ENCODE peak calls at places on chromosome 7, in seven cellular contexts. U is foreskin fibroblast, A is cardiac muscle cell, S is lower lobe of right lung, M is upper lobe of right lung, H is AG04450, B is fibroblast of mammary gland. K is an unnamed sample.

GRCh38 chr7:3245077-3245476 is 56.0 kb upstream of the SDK1 start:
- DNase-seq in A (no peak), U (peak), H (no peak), S (no peak), B (peak), M (no peak), K (no peak)

GRCh38 chr7:4255336-4255735 is 426.8 kb upstream of the FOXK1 start:
- DNase-seq in S (no peak), A (no peak), M (no peak), U (no peak), H (no peak), B (no peak), K (no peak)

GRCh38 chr7:106313966-106314365 is 29.2 kb upstream of the NAMPT start:
- DNase-seq in H (no peak), M (no peak), U (no peak), A (no peak), B (no peak), S (no peak), K (no peak)

GRCh38 chr7:64515330-64515729 is 47.5 kb downstream of the ZNF680 start:
- DNase-seq in M (no peak), U (no peak), A (no peak), B (no peak), H (no peak), S (no peak), K (no peak)

GRCh38 chr7:157813741-157814661 is 477.2 kb downstream of the DNAJB6 start:
- DNase-seq in H (no peak), M (peak), S (peak), B (no peak), A (no peak), U (no peak), K (peak)

GRCh38 chr7:6193734-6194133 is 78.7 kb downstream of the CYTH3 start:
- DNase-seq in B (no peak), U (no peak), A (no peak), S (no peak), H (no peak), M (no peak), K (no peak)

GRCh38 chr7:29053105-29053872 is 93.0 kb downstream of the CPVL start:
- DNase-seq in S (no peak), A (no peak), H (no peak), B (no peak), M (no peak), U (no peak), K (no peak)

GRCh38 chr7:138814806-138815332 is 16.9 kb upstream of the ATP6V0A4 start:
- DNase-seq in U (no peak), H (no peak), M (no peak), A (no peak), S (no peak), B (no peak), K (no peak)

GRCh38 chr7:116832692-116833091 is 29.7 kb upstream of the CAPZA2 start:
- DNase-seq in S (no peak), M (no peak), B (no peak), H (no peak), A (no peak), U (no peak), K (no peak)

GRCh38 chr7:138980575-138981285 is 459 bp downstream of the KIAA1549 start:
- DNase-seq in U (no peak), B (no peak), A (no peak), H (no peak), M (no peak), S (peak), K (no peak)

GRCh38 chr7:158345731-158346130 is 241.9 kb downstream of the PTPRN2 start:
- DNase-seq in H (no peak), M (no peak), A (no peak), S (no peak), U (no peak), B (no peak), K (no peak)

GRCh38 chr7:13442226-13442625 is 547.2 kb downstream of the ETV1 start:
- DNase-seq in S (no peak), A (no peak), U (peak), H (no peak), M (no peak), B (peak), K (no peak)

GRCh38 chr7:75993689-75994387 is 557 bp downstream of the TMEM120A start:
- DNase-seq in S (peak), A (peak), B (peak), U (peak), M (peak), H (no peak), K (peak)

GRCh38 chr7:18927134-18927533 is 190.3 kb downstream of the TWIST1 start:
- DNase-seq in M (no peak), A (no peak), H (peak), B (peak), S (no peak), U (peak), K (no peak)

GRCh38 chr7:151181011-151181431 is 6.0 kb downstream of the ASB10 start:
- DNase-seq in B (no peak), H (no peak), U (no peak), M (peak), A (no peak), S (no peak), K (no peak)

GRCh38 chr7:55336540-55336939 is 28.6 kb upstream of the LANCL2 start:
- DNase-seq in S (no peak), M (no peak), H (no peak), U (no peak), A (no peak), B (no peak), K (no peak)

GRCh38 chr7:22586806-22587180 is 86.8 kb upstream of the STEAP1B start:
- DNase-seq in H (no peak), U (peak), A (peak), M (no peak), S (no peak), B (peak), K (no peak)

GRCh38 chr7:50953820-50954219 is 171.1 kb upstream of the GRB10 start:
- DNase-seq in A (no peak), B (peak), H (no peak), M (no peak), U (peak), S (no peak), K (no peak)

GRCh38 chr7:150448789-150449147 is 1.7 kb upstream of the GIMAP8 start:
- DNase-seq in A (peak), M (peak), B (peak), S (peak), H (no peak), U (peak), K (no peak)

GRCh38 chr7:40586197-40586596 is 451.4 kb downstream of the SUGCT start:
- DNase-seq in S (no peak), B (peak), M (no peak), H (no peak), A (no peak), U (peak), K (no peak)

GRCh38 chr7:140260767-140261486 is 84.1 kb upstream of the KDM7A start:
- DNase-seq in B (no peak), S (no peak), M (no peak), U (no peak), A (no peak), H (no peak), K (no peak)

GRCh38 chr7:76048668-76048988 is 722 bp downstream of the MDH2 start:
- DNase-seq in U (no peak), A (peak), M (peak), B (no peak), H (no peak), S (peak), K (no peak)

GRCh38 chr7:5528071-5528814 is 104.6 kb upstream of the TNRC18 start:
- DNase-seq in S (peak), B (peak), H (no peak), M (peak), A (peak), U (peak), K (no peak)

GRCh38 chr7:11830582-11831382 is 1.2 kb downstream of the THSD7A start:
- DNase-seq in H (no peak), B (peak), S (no peak), U (peak), A (peak), M (no peak), K (no peak)

GRCh38 chr7:24898691-24899090 is 81.3 kb downstream of the OSBPL3 start:
- DNase-seq in U (peak), H (no peak), B (peak), M (no peak), A (no peak), S (no peak), K (no peak)

GRCh38 chr7:80711521-80711920 is 73.1 kb downstream of the CD36 start:
- DNase-seq in B (peak), S (no peak), U (peak), H (no peak), M (no peak), A (no peak), K (no peak)

GRCh38 chr7:134948736-134949135 is 37.6 kb upstream of the AGBL3 start:
- DNase-seq in U (peak), H (no peak), M (no peak), S (no peak), A (no peak), B (peak), K (no peak)

GRCh38 chr7:47578581-47579270 is 3.2 kb downstream of the TNS3 start:
- DNase-seq in S (no peak), U (peak), M (no peak), B (peak), A (no peak), H (no peak), K (no peak)

GRCh38 chr7:29971566-29972314 is 17.9 kb downstream of the SCRN1 start:
- DNase-seq in M (no peak), H (no peak), A (no peak), S (no peak), U (no peak), B (no peak), K (no peak)

GRCh38 chr7:114785496-114785895 is 136.4 kb upstream of the MDFIC start:
- DNase-seq in M (no peak), H (no peak), U (peak), A (no peak), B (peak), S (no peak), K (no peak)

GRCh38 chr7:79736418-79736817 is 283.0 kb upstream of the MAGI2 start:
- DNase-seq in H (no peak), B (no peak), S (no peak), M (no peak), U (no peak), A (no peak), K (no peak)

GRCh38 chr7:30556854-30557644 is 37.6 kb upstream of the GARS1 start:
- DNase-seq in S (no peak), B (peak), A (no peak), U (peak), M (no peak), H (no peak), K (peak)

GRCh38 chr7:49094866-49095265 is 170.5 kb downstream of the CDC14C start:
- DNase-seq in H (no peak), U (no peak), A (no peak), M (no peak), S (no peak), B (no peak), K (no peak)

GRCh38 chr7:35848728-35849127 is 47.9 kb downstream of the SEPTIN7 start:
- DNase-seq in U (no peak), S (no peak), A (peak), B (no peak), M (no peak), H (no peak), K (no peak)

GRCh38 chr7:5425507-5426225 is 2.0 kb upstream of the TNRC18 start:
- DNase-seq in H (peak), U (peak), M (peak), A (peak), S (peak), B (peak), K (peak)

GRCh38 chr7:26117970-26118369 is 34.0 kb upstream of the NFE2L3 start:
- DNase-seq in B (no peak), A (no peak), U (no peak), H (no peak), M (no peak), S (no peak), K (no peak)

GRCh38 chr7:53684693-53685092 is 649.3 kb downstream of the POM121L12 start:
- DNase-seq in S (no peak), M (no peak), H (no peak), U (no peak), B (no peak), A (no peak), K (no peak)

GRCh38 chr7:104328308-104328969 is at the start of gene LHFPL3:
- DNase-seq in B (no peak), A (peak), H (no peak), M (no peak), U (peak), S (no peak), K (no peak)
- H3K4me3 ChIP-seq in B (no peak), A (peak), H (peak), M (no peak), U (peak), S (peak), K (no peak)

DNA sequence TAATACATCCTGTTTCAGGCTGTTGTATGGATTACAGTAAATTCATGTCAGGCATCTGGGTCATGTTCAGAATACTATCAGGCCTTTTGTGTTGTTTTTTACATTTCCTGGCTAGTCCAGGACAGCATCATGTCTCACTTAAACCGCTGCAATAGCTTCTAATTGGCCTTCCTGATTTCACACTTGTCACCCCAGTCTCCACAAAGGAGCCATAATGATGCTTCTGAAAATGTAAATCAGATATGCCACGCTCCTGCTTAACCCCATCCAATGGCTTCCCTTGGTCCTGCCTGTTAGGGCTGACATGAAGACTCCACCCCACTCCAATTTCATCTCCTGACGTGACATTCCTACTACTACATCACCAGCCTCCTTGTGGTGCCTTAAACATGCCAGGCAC is 220.0 kb downstream of the CACNA2D1 start:
- DNase-seq in H (no peak), M (no peak), U (no peak), S (no peak), B (no peak), A (no peak), K (no peak)
- TF ChIP-seq CTCF in H (no peak), M (no peak), U (no peak), S (no peak), B (no peak), A (no peak), K (no peak)

GRCh38 chr7:101081432-101081831 is 3.8 kb upstream of the TRIM56 start:
- DNase-seq in H (no peak), B (no peak), M (no peak), U (no peak), S (no peak), A (no peak), K (no peak)

GRCh38 chr7:101075646-101076045 is 9.6 kb upstream of the TRIM56 start:
- DNase-seq in H (no peak), U (no peak), A (no peak), S (no peak), M (no peak), B (no peak), K (no peak)

DNA sequence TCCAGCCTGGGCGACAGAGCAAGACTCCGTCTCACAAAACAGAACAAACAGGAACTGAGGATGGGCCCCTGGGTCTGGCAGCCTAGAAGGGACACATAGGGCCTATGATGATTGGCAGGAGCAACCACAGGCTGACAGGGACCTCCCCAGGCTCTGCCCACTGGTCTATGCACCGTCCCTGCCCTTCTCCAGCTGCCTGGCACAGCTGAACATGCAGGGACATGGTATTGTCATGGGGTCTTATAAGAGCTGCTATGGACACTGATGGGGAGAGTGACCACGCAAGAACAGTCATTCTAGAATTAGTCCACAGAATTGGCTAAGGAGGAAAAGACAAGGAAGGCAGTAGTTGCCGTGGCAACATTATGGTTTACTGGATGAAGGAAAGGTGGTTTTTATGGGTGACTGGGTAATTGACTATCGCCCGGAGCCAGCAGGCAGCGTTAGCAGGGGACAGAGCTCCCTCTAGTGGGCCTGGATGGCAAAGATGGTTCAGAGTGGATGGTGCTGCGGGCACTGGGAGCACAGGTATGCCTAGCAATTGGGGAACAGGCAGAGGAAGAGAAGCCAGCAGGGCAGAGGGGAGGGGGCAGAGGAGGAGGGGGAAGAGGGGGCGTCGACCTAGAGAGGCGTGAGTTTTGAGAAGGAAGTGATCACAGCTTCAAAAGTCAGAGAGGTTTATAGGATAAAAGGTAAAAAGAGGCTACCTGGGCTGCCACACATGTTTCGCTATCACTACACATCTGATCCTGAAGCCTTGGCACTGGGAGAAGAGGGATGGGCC is 7.8 kb upstream of the TRIM56 start:
- DNase-seq in B (peak), S (peak), A (peak), H (no peak), M (peak), U (peak), K (peak)
- H3K4me3 ChIP-seq in B (no peak), S (no peak), A (no peak), H (no peak), M (no peak), U (no peak), K (no peak)

DNA sequence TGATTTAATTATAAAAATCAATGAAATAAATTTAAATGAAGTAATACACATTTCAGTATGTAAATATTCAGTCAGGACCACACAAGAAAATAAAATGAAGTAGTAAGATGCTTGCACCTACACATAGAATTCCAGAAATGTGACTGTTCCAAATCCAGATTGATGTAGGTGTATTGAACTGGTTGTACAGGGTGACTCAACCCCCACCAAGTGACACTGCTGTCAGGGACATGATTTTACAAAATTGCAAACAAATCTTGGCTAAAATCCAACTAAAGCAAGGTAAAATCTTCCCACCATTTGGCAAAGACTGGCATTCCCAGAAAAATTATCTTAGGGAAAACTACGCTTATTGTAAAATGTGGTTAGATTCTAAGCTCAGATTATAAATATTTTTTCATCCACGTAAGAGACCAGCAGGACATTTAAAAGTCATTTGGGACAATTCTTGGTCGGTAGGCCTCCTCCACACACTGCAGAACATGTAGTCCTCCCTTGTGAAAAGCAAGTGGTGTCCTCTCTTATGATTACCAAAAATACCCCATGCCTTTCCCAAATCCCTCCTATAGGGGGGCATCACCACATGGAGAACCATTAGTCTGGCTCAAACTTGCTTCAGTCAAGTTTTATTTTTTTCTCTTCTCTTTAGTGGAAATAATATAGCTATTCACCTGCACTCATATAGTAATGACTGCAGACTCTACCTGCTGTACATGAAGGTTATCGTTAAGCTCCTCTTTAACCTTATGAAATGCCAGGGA is 287.1 kb upstream of the SMIM30 start:
- DNase-seq in B (no peak), S (no peak), A (no peak), H (no peak), U (no peak), M (no peak), K (no peak)
- TF ChIP-seq CTCF in B (no peak), S (no peak), A (no peak), H (no peak), U (no peak), M (no peak), K (no peak)

DNA sequence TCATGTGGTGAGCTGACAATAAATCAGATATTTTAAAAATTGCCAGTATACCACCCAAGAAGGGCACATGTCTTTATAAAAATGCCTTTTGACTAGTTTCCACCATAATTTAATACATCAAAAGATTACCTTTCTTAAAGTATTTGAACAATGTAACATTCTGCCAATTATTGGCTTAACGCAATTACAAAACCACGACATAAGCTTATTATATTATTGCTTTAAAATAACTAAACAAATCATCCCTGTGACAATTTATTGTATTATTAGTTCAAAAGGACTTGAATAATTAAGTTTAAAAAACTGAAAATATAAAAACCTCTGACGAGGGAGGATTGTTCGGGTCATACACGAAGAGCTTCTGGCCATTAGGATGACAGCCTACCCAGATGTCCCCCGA is 9.6 kb upstream of the PON3 start:
- DNase-seq in M (no peak), A (no peak), U (no peak), H (no peak), B (no peak), S (no peak), K (no peak)
- H3K4me3 ChIP-seq in M (no peak), A (no peak), U (no peak), H (no peak), B (no peak), S (no peak), K (no peak)

DNA sequence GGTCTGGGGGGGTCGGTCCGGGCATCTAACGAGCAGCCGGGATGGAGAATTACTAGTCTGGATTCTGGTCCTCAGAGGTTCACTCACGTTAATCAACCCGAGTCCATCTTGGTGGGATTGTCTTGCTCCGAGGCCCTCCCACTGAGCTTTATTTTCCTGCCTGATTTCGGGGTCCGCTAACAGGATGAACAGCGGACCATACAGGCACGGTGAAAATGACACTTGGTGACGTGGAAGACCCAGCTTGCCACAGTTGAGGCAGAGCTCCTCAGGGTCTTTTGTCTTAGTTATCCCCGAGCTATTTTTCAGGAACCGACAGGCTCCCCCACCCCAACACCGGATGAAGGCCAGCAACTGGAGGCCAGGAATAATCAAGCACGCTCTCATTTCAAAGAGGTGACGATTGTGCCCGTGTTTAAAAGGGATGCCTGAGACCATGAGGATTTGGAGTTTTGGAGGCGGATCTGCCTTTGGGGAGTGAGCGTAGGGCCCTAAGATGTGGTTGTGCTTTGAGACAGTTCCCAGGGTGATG is 517 bp upstream of the LRRD1 start:
- DNase-seq in M (no peak), S (no peak), A (no peak), B (peak), U (peak), H (no peak), K (no peak)
- TF ChIP-seq CTCF in M (no peak), S (no peak), A (no peak), B (no peak), U (no peak), H (no peak), K (no peak)

GRCh38 chr7:128867842-128868623 is 5.4 kb downstream of the ATP6V1F start:
- DNase-seq in S (no peak), A (peak), H (no peak), B (no peak), U (peak), M (no peak), K (no peak)
- H3K4me3 ChIP-seq in S (no peak), A (no peak), H (no peak), B (no peak), U (no peak), M (no peak), K (no peak)

K was measured in RWPE2.